ENCODE peak calls at places on chromosomes 12 and 14, in four cellular contexts. Y is left ventricle myocardium inferior; P is colonic mucosa; B is CD8-positive, alpha-beta T cell. G is an unnamed sample.

GRCh38 chr14:77024171-77024627 is 4.3 kb downstream of the IRF2BPL start:
- DNase-seq in Y (peak), P (peak), B (peak), G (no peak)

GRCh38 chr12:122427403-122427802 is 4.9 kb upstream of the CLIP1 start:
- DNase-seq in Y (no peak), P (no peak), B (no peak), G (no peak)

GRCh38 chr12:110577717-110578521 is 5.2 kb downstream of the PPTC7 start:
- DNase-seq in Y (no peak), P (peak), B (peak), G (no peak)

GRCh38 chr12:45727994-45728624 is 1.4 kb upstream of the ARID2 start:
- DNase-seq in Y (no peak), P (no peak), B (no peak), G (no peak)

GRCh38 chr14:23430016-23430732 is 5.3 kb downstream of the MYH7 start:
- DNase-seq in Y (no peak), P (no peak), B (no peak), G (no peak)

GRCh38 chr14:85222344-85222743 is 307.6 kb upstream of the FLRT2 start:
- DNase-seq in Y (no peak), P (no peak), B (no peak), G (no peak)

GRCh38 chr12:15846887-15847286 is 35.3 kb upstream of the STRAP start:
- DNase-seq in Y (no peak), P (no peak), B (no peak), G (no peak)

GRCh38 chr12:44193281-44193680 is 357.4 kb downstream of the TMEM117 start:
- DNase-seq in Y (no peak), P (no peak), B (no peak), G (no peak)

GRCh38 chr12:111430418-111431353 is 25.0 kb downstream of the SH2B3 start:
- DNase-seq in Y (no peak), P (no peak), B (peak), G (no peak)

GRCh38 chr14:50345891-50346422 is 33.8 kb downstream of the DMAC2L start:
- DNase-seq in Y (no peak), P (no peak), B (no peak), G (no peak)

GRCh38 chr14:71651228-71651627 is 281.0 kb upstream of the RGS6 start:
- DNase-seq in Y (no peak), P (no peak), B (no peak), G (no peak)

GRCh38 chr12:55715169-55715764 is 579 bp upstream of the BLOC1S1 start:
- DNase-seq in Y (no peak), P (no peak), B (no peak), G (no peak)

GRCh38 chr14:64879635-64880381 is at the start of gene SPTB:
- DNase-seq in Y (peak), P (peak), B (peak), G (no peak)

GRCh38 chr12:95336387-95337067 is 118.9 kb downstream of the VEZT start:
- DNase-seq in Y (peak), P (peak), B (no peak), G (peak)

GRCh38 chr12:62716037-62716436 is 218.9 kb downstream of the PPM1H start:
- DNase-seq in Y (no peak), P (no peak), B (no peak), G (no peak)

GRCh38 chr14:64649383-64649998 is 54.7 kb upstream of the PLEKHG3 start:
- DNase-seq in Y (no peak), P (no peak), B (no peak), G (no peak)

GRCh38 chr14:105891631-105892452 is 365.5 kb downstream of the TMEM121 start:
- DNase-seq in Y (peak), P (no peak), B (no peak), G (no peak)

GRCh38 chr14:100531591-100532121 is 55.6 kb downstream of the BEGAIN start:
- DNase-seq in Y (peak), P (peak), B (no peak), G (peak)

GRCh38 chr12:103401421-103401820 is 94.3 kb downstream of the C12orf42 start:
- DNase-seq in Y (no peak), P (no peak), B (no peak), G (no peak)
- TF ChIP-seq CTCF in Y (no peak), P (no peak), B (no peak), G (no peak)

DNA sequence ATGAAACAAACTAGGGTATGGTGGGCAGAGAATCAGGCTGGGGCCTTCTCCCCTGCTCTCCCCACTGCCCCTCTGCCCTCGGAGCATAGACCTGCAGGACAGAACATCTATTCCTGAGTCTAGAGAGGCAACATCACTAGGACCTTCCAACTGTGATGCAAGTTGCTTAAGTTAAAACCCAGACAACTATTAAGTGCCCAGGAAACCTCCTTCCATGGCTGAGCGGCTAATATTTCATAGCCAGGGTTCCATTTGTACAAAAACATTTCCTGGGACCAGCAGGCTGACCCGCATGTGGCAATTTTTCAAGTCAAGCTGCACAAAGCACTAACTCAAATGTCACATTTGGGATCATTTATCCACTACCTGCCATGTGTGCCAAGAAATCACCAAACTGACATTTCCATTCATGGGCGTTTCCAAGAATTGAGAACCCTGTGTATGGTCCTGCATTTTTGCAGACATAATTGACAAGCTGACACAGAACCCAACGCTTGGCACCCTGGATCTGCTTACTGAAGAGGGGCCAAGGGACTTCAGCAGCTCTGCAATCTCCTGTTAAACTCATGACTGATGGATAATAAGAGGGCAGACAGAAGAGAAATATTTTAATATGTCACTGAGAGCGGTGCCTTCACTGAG is 32.7 kb downstream of the NT5DC3 start:
- DNase-seq in Y (no peak), P (no peak), B (no peak), G (no peak)
- H3K4me3 ChIP-seq in Y (no peak), P (no peak), B (no peak), G (no peak)

GRCh38 chr14:103103461-103104388 is 9.2 kb downstream of the EXOC3L4 start:
- DNase-seq in Y (peak), P (peak), B (no peak), G (no peak)
- TF ChIP-seq CTCF in Y (peak), P (no peak), B (no peak), G (peak)

GRCh38 chr12:51911788-51912711 is 4.7 kb downstream of the ACVRL1 start:
- DNase-seq in Y (no peak), P (peak), B (no peak), G (no peak)

GRCh38 chr12:51910691-51911090 is 3.4 kb downstream of the ACVRL1 start:
- DNase-seq in Y (no peak), P (no peak), B (no peak), G (peak)

GRCh38 chr12:51911307-51911706 is 4.0 kb downstream of the ACVRL1 start:
- DNase-seq in Y (no peak), P (no peak), B (no peak), G (no peak)

GRCh38 chr12:51908876-51909592 is 1.7 kb downstream of the ACVRL1 start:
- DNase-seq in Y (no peak), P (no peak), B (no peak), G (peak)

GRCh38 chr12:51910168-51910567 is 2.9 kb downstream of the ACVRL1 start:
- DNase-seq in Y (no peak), P (no peak), B (no peak), G (peak)
- H3K4me3 ChIP-seq in Y (peak), P (no peak), B (no peak), G (no peak)

GRCh38 chr12:53755451-53756290 is 3.9 kb upstream of the CISTR start:
- DNase-seq in Y (no peak), P (no peak), B (no peak), G (no peak)
- TF ChIP-seq CTCF in Y (no peak), P (no peak), B (no peak), G (no peak)

GRCh38 chr14:87830443-87831096 is 162.4 kb downstream of the GALC start:
- DNase-seq in Y (no peak), P (no peak), B (no peak), G (no peak)

GRCh38 chr14:87829543-87829942 is 163.4 kb downstream of the GALC start:
- DNase-seq in Y (no peak), P (no peak), B (no peak), G (no peak)

GRCh38 chr14:87837306-87837705 is 155.7 kb downstream of the GALC start:
- DNase-seq in Y (no peak), P (no peak), B (no peak), G (no peak)

GRCh38 chr14:87834594-87834993 is 158.4 kb downstream of the GALC start:
- DNase-seq in Y (no peak), P (no peak), B (no peak), G (no peak)

DNA sequence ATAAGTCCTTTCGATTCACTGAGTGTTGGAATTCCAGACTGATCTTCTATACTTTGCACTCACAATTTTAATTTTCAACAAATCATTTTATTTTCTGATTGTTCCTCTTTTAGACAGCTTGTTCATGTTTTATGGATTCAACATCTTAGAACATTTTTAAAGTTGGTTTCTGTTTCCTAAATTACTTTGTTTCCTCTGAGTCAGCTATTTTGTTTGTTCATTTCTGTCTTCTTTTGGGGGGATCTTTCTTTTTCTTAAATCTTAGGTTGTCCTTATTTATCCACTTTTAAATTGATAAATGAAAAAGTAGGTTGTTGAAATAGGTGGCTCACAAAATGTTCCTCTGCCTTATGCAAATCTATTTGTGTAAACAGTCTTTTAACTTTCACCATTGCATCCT is 160.0 kb downstream of the GALC start:
- DNase-seq in Y (no peak), P (no peak), B (no peak), G (no peak)
- H3K4me3 ChIP-seq in Y (no peak), P (no peak), B (no peak), G (no peak)

G was measured in lower leg skin.